ENCODE peak calls at places on chromosome 11, in six cellular contexts. X, B, F, Z, A and G are unnamed samples.

GRCh38 chr11:108906826-108907225 is 242.0 kb downstream of the DDX10 start:
- DNase-seq in F (no peak), B (no peak), A (peak; percentile 62), X (no peak), Z (peak; percentile 53), G (no peak)

GRCh38 chr11:17906436-17906835 is 106.4 kb downstream of the SERGEF start:
- DNase-seq in A (peak; percentile 28), Z (no peak), F (no peak), X (peak; percentile 75), B (peak; percentile 62), G (no peak)

GRCh38 chr11:70402685-70403084 is 4.4 kb downstream of the CTTN start:
- DNase-seq in Z (no peak), X (no peak), A (peak; percentile 10), F (no peak), B (no peak), G (no peak)

GRCh38 chr11:128196235-128196634 is 391.1 kb downstream of the ETS1 start:
- DNase-seq in F (no peak), B (peak; percentile 25), A (no peak), Z (peak; percentile 63), X (no peak), G (no peak)

GRCh38 chr11:130737866-130738431 is 178.3 kb downstream of the SNX19 start:
- DNase-seq in Z (peak; percentile 73), F (no peak), X (no peak), A (peak; percentile 72), B (peak; percentile 47), G (no peak)

GRCh38 chr11:126146454-126147192 is 64.8 kb downstream of the RPUSD4 start:
- DNase-seq in X (peak; percentile 96), F (no peak), A (no peak), B (no peak), Z (no peak), G (no peak)

GRCh38 chr11:120228794-120229384 is 11.1 kb upstream of the POU2F3 start:
- DNase-seq in A (no peak), X (peak; percentile 40), F (no peak), B (peak; percentile 69), Z (no peak), G (no peak)

GRCh38 chr11:34075178-34075820 is 23.8 kb downstream of the CAPRIN1 start:
- DNase-seq in A (peak; percentile 78), F (peak; percentile 60), B (no peak), Z (peak; percentile 84), X (no peak), G (no peak)

GRCh38 chr11:116556483-116556882 is 216.3 kb downstream of the BUD13 start:
- DNase-seq in F (no peak), B (no peak), X (no peak), A (no peak), Z (no peak), G (no peak)

GRCh38 chr11:65381721-65382035 is 768 bp downstream of the SLC25A45 start:
- DNase-seq in F (peak; percentile 65), X (no peak), Z (peak; percentile 72), A (peak; percentile 82), B (no peak), G (no peak)

GRCh38 chr11:65468874-65469333 is 29.9 kb upstream of the MALAT1 start:
- DNase-seq in A (peak; percentile 96), B (peak; percentile 66), X (peak; percentile 78), F (peak; percentile 81), Z (peak; percentile 52), G (peak; percentile 84)

GRCh38 chr11:24086921-24087320 is 409.9 kb upstream of the LUZP2 start:
- DNase-seq in A (no peak), Z (no peak), F (no peak), B (no peak), X (no peak), G (no peak)

GRCh38 chr11:106304274-106304673 is 226.8 kb downstream of the AASDHPPT start:
- DNase-seq in A (no peak), F (no peak), B (no peak), X (no peak), Z (peak; percentile 64), G (no peak)

GRCh38 chr11:130740819-130741218 is 175.5 kb downstream of the SNX19 start:
- DNase-seq in A (no peak), B (no peak), F (no peak), X (no peak), Z (peak; percentile 50), G (no peak)

GRCh38 chr11:60924110-60924905 is at the start of gene TMEM132A:
- DNase-seq in B (peak; percentile 99), A (peak; percentile 82), F (peak; percentile 37), Z (peak; percentile 86), X (peak; percentile 93), G (no peak)

GRCh38 chr11:99316761-99317475 is 296.2 kb downstream of the CNTN5 start:
- DNase-seq in A (no peak), Z (peak; percentile 38), X (no peak), B (no peak), F (no peak), G (no peak)

GRCh38 chr11:35682230-35683195 is 19.9 kb downstream of the TRIM44 start:
- DNase-seq in A (no peak), F (no peak), Z (peak; percentile 30), B (peak; percentile 49), X (peak; percentile 41), G (no peak)

GRCh38 chr11:28981331-28981865 is 873.2 kb downstream of the METTL15 start:
- DNase-seq in A (no peak), B (no peak), F (no peak), Z (no peak), X (no peak), G (no peak)

GRCh38 chr11:28675183-28675582 is 567.0 kb downstream of the METTL15 start:
- DNase-seq in A (no peak), B (no peak), F (no peak), X (no peak), Z (peak; percentile 11), G (no peak)

GRCh38 chr11:8110396-8110795 is 29.4 kb downstream of the TUB start:
- DNase-seq in X (no peak), B (no peak), Z (no peak), F (no peak), A (no peak), G (no peak)

GRCh38 chr11:128210148-128210940 is 377.0 kb downstream of the ETS1 start:
- DNase-seq in A (peak; percentile 100), F (peak; percentile 98), Z (peak; percentile 91), B (no peak), X (no peak), G (no peak)

GRCh38 chr11:72831521-72832300 is 17.5 kb downstream of the ATG16L2 start:
- DNase-seq in B (peak; percentile 88), Z (peak; percentile 89), A (peak; percentile 76), F (peak; percentile 54), X (peak; percentile 90), G (peak; percentile 49)

GRCh38 chr11:75454987-75455386 is 22.0 kb upstream of the KLHL35 start:
- DNase-seq in X (no peak), F (no peak), B (no peak), A (no peak), Z (no peak), G (no peak)

GRCh38 chr11:12160231-12160630 is 49.8 kb downstream of the MICAL2 start:
- DNase-seq in X (no peak), F (no peak), Z (no peak), A (no peak), B (no peak), G (no peak)
- H3K27ac ChIP-seq in X (no peak overlapping the region), F (no peak overlapping the region), Z (peak overlapping the region; percentile 84), A (peak overlapping the region; percentile 48), B (peak overlapping the region; percentile 99), G (no peak overlapping the region)

GRCh38 chr11:2838676-2839075 is 46.9 kb downstream of the CDKN1C start:
- DNase-seq in F (no peak), X (no peak), B (no peak), A (no peak), Z (no peak), G (no peak)
- TF ChIP-seq EZH2phosphoT487 in F (no peak), X (no peak), B (no peak), A (no peak), Z (no peak), G (no peak)

GRCh38 chr11:12677131-12677530 is 2.9 kb downstream of the TEAD1 start:
- DNase-seq in X (peak; percentile 56), B (peak; percentile 57), Z (peak; percentile 35), A (no peak), F (no peak), G (no peak)
- H3K9ac ChIP-seq in X (peak overlapping the region; percentile 88), B (peak overlapping the region; percentile 94), Z (peak overlapping the region; percentile 84), A (peak overlapping the region; percentile 90), F (no peak overlapping the region), G (peak overlapping the region; percentile 84)

DNA sequence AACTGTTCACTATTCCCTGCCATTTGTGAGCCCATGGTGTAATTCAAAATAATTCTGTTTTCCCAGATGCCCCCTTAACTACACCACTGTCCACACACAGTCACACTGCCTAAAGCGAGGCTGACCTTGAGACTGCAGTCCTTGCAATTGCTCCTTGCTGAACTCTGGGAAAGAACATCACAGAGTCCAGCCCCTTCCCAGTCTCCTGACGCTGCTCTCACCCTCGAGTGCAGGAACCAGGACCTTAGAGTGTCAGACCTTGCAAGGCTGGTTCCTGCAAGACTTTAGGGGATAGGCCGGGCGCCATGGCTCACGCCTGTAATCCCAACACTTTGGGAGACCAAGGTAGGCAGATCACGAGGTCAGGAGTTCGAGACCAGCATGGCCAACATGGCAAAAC is 33.6 kb downstream of the AHNAK start:
- DNase-seq in X (no peak), B (no peak), Z (no peak), A (no peak), F (no peak), G (no peak)
- H3K27ac ChIP-seq in X (no peak overlapping the region), B (no peak overlapping the region), Z (no peak overlapping the region), A (no peak overlapping the region), F (no peak overlapping the region), G (no peak overlapping the region)

DNA sequence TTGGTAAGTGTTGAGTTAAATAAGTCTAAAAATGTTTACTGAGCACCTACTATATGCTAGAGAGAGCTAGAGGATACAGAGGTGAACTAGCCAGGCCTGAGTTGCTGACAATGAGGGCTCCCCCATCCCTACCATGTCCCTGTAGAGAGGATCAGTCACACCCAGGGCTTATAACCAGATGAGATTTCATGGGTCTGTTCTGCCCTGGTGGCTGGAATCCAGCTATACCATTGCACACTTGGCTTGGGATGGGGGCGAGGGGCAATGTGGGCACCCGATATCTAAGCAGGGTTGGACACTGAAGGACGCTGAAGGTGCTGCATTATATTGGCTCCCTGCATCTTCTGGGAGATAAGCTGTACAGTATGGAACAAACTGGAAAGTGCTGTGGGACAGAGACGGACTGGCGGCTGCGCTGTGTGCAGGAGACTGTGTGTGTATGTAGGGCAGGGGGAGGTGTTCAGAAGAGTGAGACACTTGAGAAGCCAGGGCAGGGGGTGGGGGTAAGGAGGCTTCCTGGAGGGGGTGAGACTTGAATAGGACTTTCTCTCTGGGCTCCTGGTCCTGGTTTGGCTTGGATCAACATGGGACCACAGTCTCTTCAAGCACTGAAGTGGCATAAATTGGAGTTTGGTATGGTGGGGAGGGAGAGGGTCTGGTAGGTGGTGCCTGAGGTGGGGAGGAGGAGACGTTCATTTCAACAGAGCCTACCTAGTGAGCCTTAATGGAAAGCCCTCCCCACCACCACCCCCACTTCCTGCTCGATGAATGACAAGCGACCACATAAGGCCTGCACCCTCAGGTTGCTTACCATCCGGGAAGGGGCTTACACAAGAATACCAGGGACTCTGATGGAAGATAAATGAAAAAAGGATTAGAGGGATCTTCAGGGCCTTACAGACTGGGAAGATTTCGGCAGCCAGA is 1.8 kb downstream of the CD82 start:
- DNase-seq in B (no peak), Z (no peak), X (no peak), A (no peak), F (no peak), G (no peak)
- TF ChIP-seq EZH2phosphoT487 in B (no peak), Z (no peak), X (no peak), A (no peak), F (no peak), G (no peak)